ENCODE peak calls at places on chromosomes 7 and 10, in eight cellular contexts. O is dorsolateral prefrontal cortex, D is brain microvascular endothelial cell, L is fibroblast of mammary gland, S is HFF-Myc, U is PC-3, J is Panc1, P is body of pancreas. N is an unnamed sample.

GRCh38 chr7:30168800-30169584 is 34.2 kb downstream of the MTURN start:
- DNase-seq in P (no peak), L (peak), J (no peak), U (peak), S (peak), D (peak), O (no peak), N (peak)

GRCh38 chr10:451021-451471 is 238.4 kb downstream of the DIP2C start:
- DNase-seq in S (no peak), P (no peak), U (no peak), J (no peak), D (no peak), O (no peak), L (no peak), N (no peak)

GRCh38 chr7:88276605-88277153 is 30.0 kb downstream of the STEAP4 start:
- DNase-seq in U (peak), L (no peak), J (no peak), D (no peak), O (no peak), S (no peak), P (no peak), N (no peak)

GRCh38 chr7:28768577-28769147 is 189.5 kb downstream of the TRIL start:
- DNase-seq in J (no peak), S (no peak), U (peak), O (no peak), D (peak), P (no peak), L (peak), N (no peak)

GRCh38 chr10:100008142-100008522 is 1.6 kb downstream of the DNMBP start:
- DNase-seq in S (no peak), D (no peak), P (no peak), O (no peak), L (peak), J (no peak), U (peak), N (no peak)

GRCh38 chr10:60238408-60239100 is 151.1 kb downstream of the ANK3 start:
- DNase-seq in D (peak), P (peak), S (peak), L (peak), U (peak), J (peak), O (no peak), N (no peak)

GRCh38 chr10:34305189-34305588 is 509.9 kb downstream of the PARD3 start:
- DNase-seq in L (no peak), J (no peak), U (peak), O (no peak), P (no peak), D (no peak), S (no peak), N (no peak)

GRCh38 chr7:135976312-135977019 is 693 bp downstream of the MTPN start:
- DNase-seq in P (peak), O (no peak), J (no peak), S (no peak), L (no peak), U (peak), D (no peak), N (no peak)

GRCh38 chr7:97307521-97308108 is 190.1 kb downstream of the SDHAF3 start:
- DNase-seq in P (no peak), L (peak), J (no peak), S (no peak), O (no peak), U (peak), D (no peak), N (peak)

GRCh38 chr7:1787241-1787640 is 117.2 kb downstream of the ELFN1 start:
- DNase-seq in P (no peak), O (no peak), U (no peak), S (no peak), D (no peak), J (no peak), L (no peak), N (no peak)

GRCh38 chr7:74575083-74575803 is 82.3 kb upstream of the GTF2I start:
- DNase-seq in L (peak), O (no peak), D (peak), J (no peak), U (peak), P (no peak), S (no peak), N (no peak)

GRCh38 chr7:137025469-137026175 is 157.2 kb downstream of the CHRM2 start:
- DNase-seq in D (no peak), O (no peak), L (peak), S (no peak), P (no peak), J (no peak), U (no peak), N (peak)

GRCh38 chr7:121873795-121874194 is 834 bp downstream of the PTPRZ1 start:
- DNase-seq in J (no peak), S (no peak), P (no peak), L (no peak), D (no peak), O (no peak), U (no peak), N (no peak)

GRCh38 chr7:130961128-130961601 is 227.2 kb upstream of the KLF14 start:
- DNase-seq in J (no peak), P (no peak), D (peak), L (peak), U (no peak), O (no peak), S (no peak), N (peak)

GRCh38 chr10:98424308-98425254 is 9.6 kb upstream of the PYROXD2 start:
- DNase-seq in O (peak), S (no peak), L (no peak), U (no peak), P (no peak), D (no peak), J (no peak), N (no peak)

GRCh38 chr10:124691448-124692435 is 52.4 kb downstream of the FAM53B start:
- DNase-seq in P (no peak), S (no peak), O (no peak), D (no peak), J (no peak), U (no peak), L (no peak), N (no peak)

GRCh38 chr7:112103246-112103645 is 103.0 kb downstream of the DOCK4 start:
- DNase-seq in J (no peak), P (no peak), S (no peak), U (peak), D (peak), O (no peak), L (peak), N (no peak)

GRCh38 chr10:19947656-19948055 is 131.4 kb downstream of the PLXDC2 start:
- DNase-seq in S (no peak), P (no peak), L (no peak), O (no peak), D (no peak), J (no peak), U (no peak), N (no peak)

GRCh38 chr7:73647725-73648592 is 19.7 kb upstream of the VPS37D start:
- DNase-seq in J (no peak), S (no peak), O (no peak), P (no peak), D (no peak), U (peak), L (no peak), N (no peak)

GRCh38 chr7:105261689-105262088 is 127.0 kb downstream of the SRPK2 start:
- DNase-seq in J (no peak), P (no peak), O (no peak), D (no peak), S (no peak), U (peak), L (peak), N (no peak)

GRCh38 chr7:110677405-110677804 is 413.5 kb upstream of the LRRN3 start:
- DNase-seq in U (no peak), D (no peak), O (no peak), J (no peak), S (no peak), L (no peak), P (no peak), N (no peak)

GRCh38 chr7:69845721-69846495 is 247.6 kb downstream of the AUTS2 start:
- DNase-seq in U (no peak), O (no peak), L (no peak), D (no peak), P (no peak), S (no peak), J (no peak), N (no peak)

GRCh38 chr10:43965033-43965917 is 316.6 kb upstream of the ZNF32 start:
- DNase-seq in O (no peak), U (no peak), J (no peak), P (no peak), S (no peak), L (peak), D (peak), N (no peak)

GRCh38 chr7:45153238-45153637 is 4.4 kb upstream of the RAMP3 start:
- DNase-seq in L (no peak), S (no peak), J (no peak), D (no peak), O (no peak), P (no peak), U (no peak), N (no peak)

GRCh38 chr10:98331888-98332287 is 63.9 kb upstream of the LOXL4 start:
- DNase-seq in L (peak), J (no peak), P (no peak), O (no peak), S (no peak), U (no peak), D (no peak), N (no peak)

GRCh38 chr10:70130878-70131559 is 1.6 kb downstream of the AIFM2 start:
- DNase-seq in L (peak), P (no peak), J (no peak), O (no peak), U (peak), S (no peak), D (peak), N (no peak)

GRCh38 chr10:69662173-69662685 is 32.2 kb downstream of the FAM241B start:
- DNase-seq in D (no peak), S (no peak), O (no peak), P (no peak), U (no peak), L (no peak), J (no peak), N (no peak)

GRCh38 chr10:59465089-59465488 is 102.7 kb upstream of the FAM13C start:
- DNase-seq in L (peak), D (peak), P (no peak), J (no peak), S (no peak), O (peak), U (peak), N (no peak)

GRCh38 chr10:125977206-125977605 is 80.8 kb downstream of the FANK1 start:
- DNase-seq in O (no peak), D (no peak), J (no peak), L (no peak), U (peak), P (no peak), S (no peak), N (no peak)

GRCh38 chr7:151341357-151342101 is at the start of gene NUB1:
- DNase-seq in O (peak), S (peak), P (peak), U (peak), J (peak), D (peak), L (peak), N (no peak)

GRCh38 chr7:17446340-17446739 is 147.9 kb downstream of the AHR start:
- DNase-seq in P (no peak), D (no peak), J (no peak), L (no peak), S (no peak), O (no peak), U (no peak), N (no peak)

GRCh38 chr7:116185450-116185849 is 24.9 kb upstream of the TES start:
- DNase-seq in J (no peak), L (no peak), P (no peak), U (no peak), D (no peak), S (no peak), O (no peak), N (no peak)

GRCh38 chr7:30348083-30348560 is 63.7 kb downstream of the ZNRF2 start:
- DNase-seq in L (peak), P (no peak), D (peak), O (no peak), J (peak), U (peak), S (peak), N (peak)

GRCh38 chr10:33336606-33337334 is 2.3 kb upstream of the NRP1 start:
- DNase-seq in D (peak), O (no peak), J (no peak), P (peak), L (peak), U (peak), S (no peak), N (no peak)

GRCh38 chr10:75950307-75950706 is 518.9 kb downstream of the LRMDA start:
- DNase-seq in D (no peak), O (no peak), L (no peak), J (no peak), S (no peak), P (no peak), U (no peak), N (no peak)

GRCh38 chr7:44638611-44639557 is 32.5 kb downstream of the OGDH start:
- DNase-seq in D (peak), J (peak), O (no peak), U (peak), P (peak), S (peak), L (peak), N (no peak)

DNA sequence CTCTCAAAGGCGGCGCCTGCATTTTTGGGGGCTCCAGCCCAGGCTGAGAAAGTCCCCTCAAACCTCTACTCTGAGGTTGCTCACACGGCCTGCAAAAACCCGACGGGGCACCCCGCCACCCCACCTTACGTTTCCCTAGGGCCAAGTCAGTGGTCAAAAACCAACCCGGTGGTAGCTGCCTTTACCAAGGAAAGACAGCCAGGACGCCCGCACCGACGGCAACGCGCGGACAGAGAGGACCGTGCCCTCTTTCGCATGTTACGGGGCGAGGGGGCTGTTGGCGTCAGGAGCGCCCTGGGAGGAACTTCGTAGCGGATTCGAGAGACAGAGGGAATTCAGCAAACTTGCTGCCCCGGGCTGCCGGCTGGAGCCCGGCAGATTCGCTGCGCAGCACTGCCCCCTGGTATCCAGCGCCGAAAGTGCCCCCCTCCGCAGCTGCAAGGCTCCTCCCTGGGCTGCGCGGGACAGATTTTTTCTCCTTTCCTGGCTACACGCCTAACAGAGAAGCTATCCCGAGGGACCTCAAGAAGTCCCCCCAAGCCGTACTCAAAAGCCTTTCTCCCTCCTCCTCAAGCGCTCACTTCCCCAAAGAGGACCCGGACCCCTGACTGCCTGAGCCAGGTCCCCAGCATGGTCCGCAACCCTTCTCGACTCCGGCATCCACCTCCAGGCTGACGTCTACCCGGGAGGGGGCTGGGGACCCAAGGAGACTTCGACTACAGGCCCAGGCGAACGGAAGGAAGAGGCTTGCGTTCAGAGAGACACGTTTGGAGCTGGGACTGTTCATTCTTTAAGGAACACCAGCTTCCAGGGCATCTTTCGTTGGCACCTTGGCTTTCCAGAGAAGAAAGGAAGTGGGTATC is 27.7 kb upstream of the VAX1 start:
- DNase-seq in U (peak), D (peak), P (peak), O (peak), L (peak), J (no peak), S (no peak), N (no peak)
- H3K4me3 ChIP-seq in U (peak), D (no peak), P (no peak), O (peak), L (no peak), J (peak), S (no peak), N (peak)

GRCh38 chr10:17375936-17376584 is 78.3 kb downstream of the ST8SIA6 start:
- DNase-seq in U (no peak), L (peak), S (peak), O (no peak), P (no peak), D (peak), J (no peak), N (no peak)
- TF ChIP-seq CTCF in U (peak), L (peak), S (peak), O (no peak), P (no peak), D (peak), J (peak), N (peak)

DNA sequence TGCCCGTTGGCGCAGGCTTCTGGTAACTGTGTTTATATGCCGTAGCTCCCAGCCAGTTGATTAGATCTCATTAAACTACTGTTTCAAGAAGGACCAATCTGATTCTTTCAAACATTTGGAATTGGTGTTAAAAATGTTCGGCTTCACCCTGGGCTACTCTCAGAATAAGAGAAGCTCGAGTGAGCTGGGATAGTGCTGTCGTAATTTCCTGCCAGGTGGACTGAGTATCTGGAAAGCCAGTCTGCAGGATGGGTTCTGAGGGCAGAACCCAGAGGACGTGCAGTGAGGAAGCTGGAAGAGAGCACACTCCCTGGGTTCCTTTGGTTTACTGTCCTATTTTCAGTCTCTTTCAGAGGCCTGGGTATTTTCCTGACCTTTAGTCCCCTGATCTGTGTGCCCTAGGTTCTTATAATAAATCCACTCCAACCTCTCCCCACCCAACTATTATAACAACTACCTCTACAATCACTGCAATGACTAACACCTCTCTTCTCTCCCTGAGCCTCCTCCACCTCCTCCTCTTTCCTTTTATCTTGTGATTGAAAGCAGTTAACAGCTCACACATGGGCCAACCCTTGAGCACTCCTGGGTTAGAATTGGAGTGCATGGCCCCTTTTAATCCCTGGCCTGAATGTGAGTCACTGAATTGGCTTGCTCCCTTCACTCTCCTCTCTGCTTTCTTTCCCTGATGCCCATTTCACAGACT is 63.0 kb downstream of the AOAH start:
- DNase-seq in S (no peak), O (no peak), P (no peak), U (peak), D (no peak), J (no peak), L (peak), N (no peak)
- H3K4me3 ChIP-seq in S (no peak), O (no peak), P (no peak), U (no peak), D (no peak), J (no peak), L (no peak), N (no peak)

GRCh38 chr10:79100761-79101160 is 32.0 kb downstream of the ZMIZ1 start:
- DNase-seq in O (no peak), J (no peak), S (no peak), P (no peak), U (no peak), L (no peak), D (no peak), N (no peak)

GRCh38 chr10:79103078-79103477 is 34.3 kb downstream of the ZMIZ1 start:
- DNase-seq in L (no peak), S (no peak), P (no peak), O (no peak), D (no peak), J (no peak), U (no peak), N (no peak)

GRCh38 chr10:79103585-79103984 is 34.8 kb downstream of the ZMIZ1 start:
- DNase-seq in P (no peak), S (no peak), D (no peak), O (no peak), U (no peak), L (no peak), J (no peak), N (no peak)

GRCh38 chr10:79101560-79101971 is 32.8 kb downstream of the ZMIZ1 start:
- DNase-seq in O (no peak), P (no peak), S (no peak), L (no peak), J (no peak), U (no peak), D (no peak), N (no peak)

GRCh38 chr10:79102056-79102874 is 33.5 kb downstream of the ZMIZ1 start:
- DNase-seq in S (no peak), J (no peak), L (no peak), O (no peak), P (no peak), D (no peak), U (peak), N (no peak)
- TF ChIP-seq CTCF in S (no peak), J (no peak), L (no peak), O (no peak), P (no peak), D (peak), U (peak), N (no peak)

DNA sequence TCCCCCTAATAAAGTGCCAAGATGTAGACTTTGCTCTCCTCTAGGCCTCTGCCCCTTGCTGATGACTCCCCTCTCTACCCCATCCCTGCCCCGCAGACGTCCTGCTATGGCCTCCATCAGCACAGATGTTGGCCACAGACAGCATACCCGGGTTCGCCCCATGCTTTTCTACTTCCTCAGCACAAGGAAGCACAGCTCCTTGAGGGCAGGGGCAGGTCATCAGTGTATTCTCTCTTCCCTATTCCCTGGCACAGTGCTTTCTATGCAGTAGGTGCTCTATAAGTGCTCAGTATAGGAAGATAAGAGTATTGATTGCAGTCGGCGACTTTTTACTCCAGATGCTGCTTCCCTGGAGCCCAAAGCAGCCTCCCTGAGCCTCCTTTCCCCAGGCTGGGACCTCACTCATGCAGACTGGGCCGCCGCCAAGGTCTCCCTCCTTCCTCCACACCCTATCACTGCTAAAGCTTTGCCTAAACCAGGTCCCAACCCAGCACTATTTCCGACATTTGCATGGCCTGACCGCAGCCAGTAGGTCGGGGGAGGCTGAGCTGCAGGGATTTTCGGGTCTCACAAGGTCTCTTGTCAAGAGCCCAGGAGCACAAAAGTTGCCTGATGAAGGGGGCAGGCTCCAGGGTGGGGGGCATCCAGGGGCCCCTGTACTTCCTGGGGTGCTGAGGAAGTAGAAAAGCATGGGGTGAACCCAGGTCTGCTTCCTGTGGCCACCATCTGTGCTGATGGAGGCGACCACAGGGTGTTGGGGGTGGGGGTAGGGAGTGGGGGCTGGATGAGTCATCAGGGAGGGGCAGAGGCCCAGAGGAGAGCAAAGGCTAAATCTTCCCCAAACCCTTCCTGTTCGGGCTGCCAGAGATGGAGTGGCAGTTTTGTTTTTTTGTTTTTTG is 8.0 kb downstream of the CALHM3 start:
- DNase-seq in O (no peak), D (no peak), P (no peak), U (peak), L (peak), S (no peak), J (no peak), N (no peak)
- H3K4me3 ChIP-seq in O (no peak), D (no peak), P (no peak), U (no peak), L (no peak), S (no peak), J (no peak), N (no peak)

GRCh38 chr7:100148559-100149328 is at the start of gene LAMTOR4:
- DNase-seq in U (peak), S (peak), L (peak), D (peak), P (peak), O (peak), J (peak), N (peak)
- TF ChIP-seq CTCF in U (no peak), S (no peak), L (no peak), D (no peak), P (no peak), O (no peak), J (no peak), N (no peak)

N was measured in AG04449.